ENCODE peak calls at places on chromosomes 4 and X, in eight cellular contexts. Z is DND-41, M is foreskin fibroblast, X is WTC11, R is colonic mucosa, H is progenitor cell of endocrine pancreas, E is HFFc6, T is brain microvascular endothelial cell. Q is an unnamed sample.

GRCh38 chr4:117324851-117325491 is 239.6 kb upstream of the TRAM1L1 start:
- DNase-seq in Z (no peak), M (peak; percentile 30), X (no peak), R (no peak), H (no peak), E (no peak), T (peak; percentile 87), Q (peak; percentile 53)

GRCh38 chrX:64176876-64177275 is 28.6 kb downstream of the AMER1 start:
- DNase-seq in Z (no peak), M (no peak), X (no peak), R (no peak), H (no peak), E (no peak), T (no peak), Q (no peak)

GRCh38 chrX:54043696-54044125 is 562 bp downstream of the PHF8 start:
- DNase-seq in Z (peak; percentile 40), M (peak; percentile 19), X (peak; percentile 54), R (peak; percentile 36), H (peak; percentile 21), E (no peak), T (no peak), Q (peak; percentile 39)

GRCh38 chrX:1468250-1468772 is 15.6 kb upstream of the ASMTL start:
- DNase-seq in Z (peak; percentile 87), M (peak; percentile 44), X (no peak), R (peak; percentile 21), H (peak; percentile 4), E (peak; percentile 59), T (no peak), Q (peak; percentile 37)

GRCh38 chr4:70113656-70114055 is 40.4 kb upstream of the PRR27 start:
- DNase-seq in Z (no peak), M (no peak), X (no peak), R (no peak), H (no peak), E (no peak), T (no peak), Q (no peak)

GRCh38 chr4:182023469-182023868 is 219.7 kb upstream of the TENM3 start:
- DNase-seq in Z (no peak), M (no peak), X (no peak), R (no peak), H (no peak), E (no peak), T (no peak), Q (no peak)

GRCh38 chr4:102629686-102630085 is 128.5 kb downstream of the NFKB1 start:
- DNase-seq in Z (no peak), M (no peak), X (no peak), R (no peak), H (no peak), E (no peak), T (no peak), Q (no peak)

GRCh38 chr4:7252051-7252450 is 59.7 kb downstream of the SORCS2 start:
- DNase-seq in Z (no peak), M (no peak), X (no peak), R (no peak), H (no peak), E (no peak), T (no peak), Q (no peak)

GRCh38 chr4:128379860-128380259 is 92.2 kb upstream of the PGRMC2 start:
- DNase-seq in Z (peak; percentile 17), M (no peak), X (peak; percentile 56), R (no peak), H (no peak), E (peak; percentile 36), T (peak; percentile 14), Q (peak; percentile 55)

GRCh38 chr4:7859350-7859749 is 80.3 kb downstream of the AFAP1 start:
- DNase-seq in Z (no peak), M (no peak), X (no peak), R (no peak), H (no peak), E (no peak), T (no peak), Q (no peak)

GRCh38 chr4:37726666-37727065 is 40.5 kb upstream of the RELL1 start:
- DNase-seq in Z (no peak), M (peak; percentile 47), X (no peak), R (no peak), H (no peak), E (peak; percentile 15), T (peak; percentile 64), Q (no peak)

GRCh38 chr4:188008377-188008776 is 12.8 kb downstream of the ZFP42 start:
- DNase-seq in Z (no peak), M (peak; percentile 5), X (no peak), R (no peak), H (no peak), E (peak; percentile 61), T (peak; percentile 97), Q (no peak)

GRCh38 chr4:181687116-181687515 is 556.1 kb upstream of the TENM3 start:
- DNase-seq in Z (no peak), M (no peak), X (no peak), R (no peak), H (no peak), E (no peak), T (no peak), Q (no peak)

GRCh38 chr4:8353912-8354453 is 84.4 kb downstream of the HTRA3 start:
- DNase-seq in Z (peak; percentile 67), M (peak; percentile 34), X (no peak), R (no peak), H (no peak), E (no peak), T (peak; percentile 82), Q (no peak)

GRCh38 chr4:4392501-4393183 is 5.7 kb downstream of the NSG1 start:
- DNase-seq in Z (no peak), M (no peak), X (no peak), R (no peak), H (no peak), E (no peak), T (no peak), Q (no peak)

GRCh38 chrX:131729295-131729694 is 185.4 kb downstream of the OR13H1 start:
- DNase-seq in Z (no peak), M (no peak), X (no peak), R (peak; percentile 89), H (no peak), E (no peak), T (peak; percentile 77), Q (no peak)
- TF ChIP-seq CTCF in Z (no peak), M (no peak), X (no peak), R (no peak), H (no peak), E (no peak), T (peak; percentile 53), Q (no peak)

GRCh38 chrX:115946059-115946458 is 224.5 kb upstream of the AGTR2 start:
- DNase-seq in Z (no peak), M (no peak), X (no peak), R (no peak), H (no peak), E (no peak), T (no peak), Q (no peak)
- TF ChIP-seq CTCF in Z (no peak), M (no peak), X (no peak), R (no peak), H (no peak), E (no peak), T (no peak), Q (no peak)

GRCh38 chrX:131812847-131813825 is 210.0 kb upstream of the STK26 start:
- DNase-seq in Z (peak; percentile 56), M (peak; percentile 26), X (no peak), R (peak; percentile 81), H (no peak), E (no peak), T (peak; percentile 58), Q (no peak)
- TF ChIP-seq CTCF in Z (no peak), M (peak; percentile 19), X (no peak), R (peak; percentile 22), H (no peak), E (peak; percentile 39), T (peak; percentile 54), Q (no peak)

DNA sequence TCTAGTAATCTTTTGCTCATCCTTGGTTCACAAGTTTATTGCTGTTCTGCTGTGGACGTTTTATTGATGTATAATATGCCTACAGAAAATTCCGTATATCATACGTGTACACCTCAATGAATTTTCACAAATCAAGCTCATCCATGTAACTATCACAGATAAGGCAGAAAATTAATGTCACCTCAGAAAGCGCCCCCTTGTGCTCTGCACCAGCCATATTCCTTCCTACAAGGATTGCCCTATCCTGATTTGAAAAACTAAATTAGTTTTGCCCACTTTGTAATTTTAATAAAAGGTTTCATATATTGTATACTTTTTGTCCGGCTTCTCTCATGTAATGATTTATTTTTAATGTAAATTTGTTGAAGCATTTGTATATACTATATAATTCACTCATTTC is 390.8 kb downstream of the ADGRL3 start:
- DNase-seq in Z (no peak), M (no peak), X (no peak), R (no peak), H (no peak), E (no peak), T (no peak), Q (no peak)
- TF ChIP-seq CTCF in Z (no peak), M (no peak), X (peak; percentile 30), R (no peak), H (no peak), E (no peak), T (peak; percentile 39), Q (no peak)

DNA sequence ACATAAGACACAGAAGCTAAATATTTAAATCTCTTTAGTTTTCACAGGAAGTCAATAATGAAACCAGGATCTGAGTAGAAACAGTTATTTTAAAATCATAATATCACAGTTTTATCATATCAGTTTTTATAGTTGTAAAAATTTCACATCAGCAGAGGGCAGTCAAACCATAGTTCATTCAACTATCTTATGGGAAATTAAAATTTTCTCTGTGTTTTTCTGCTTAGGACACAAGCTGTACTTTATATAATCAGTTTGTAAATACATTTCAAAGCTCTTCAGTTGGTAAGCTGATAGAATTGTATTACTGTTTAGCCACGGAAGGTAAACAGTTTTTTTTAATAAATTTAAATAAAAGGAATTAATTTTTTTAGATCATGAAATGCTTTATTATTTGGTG is 204.8 kb upstream of the NUDT6 start:
- DNase-seq in Z (no peak), M (no peak), X (no peak), R (no peak), H (no peak), E (peak; percentile 7), T (no peak), Q (no peak)
- TF ChIP-seq CTCF in Z (no peak), M (no peak), X (no peak), R (no peak), H (peak; percentile 39), E (peak; percentile 78), T (no peak), Q (no peak)

DNA sequence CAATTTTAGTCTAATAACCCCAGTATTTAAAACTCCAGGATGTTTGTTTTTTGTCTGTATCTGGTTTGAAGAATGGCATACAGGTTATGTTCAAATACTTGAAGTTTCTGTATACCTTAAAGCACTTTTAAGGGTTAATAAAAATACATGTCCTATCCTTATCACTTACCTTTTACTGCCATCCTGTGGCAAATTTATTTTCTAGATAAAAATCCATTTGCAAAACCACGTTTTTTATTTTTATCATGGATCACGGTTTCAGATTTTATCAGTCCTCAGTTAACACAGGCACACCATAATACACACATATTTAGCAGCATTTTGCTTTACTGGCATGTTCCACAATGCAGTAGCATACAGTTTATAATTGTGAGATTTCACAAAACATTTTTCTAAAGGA is 113.3 kb upstream of the H2AZ1 start:
- DNase-seq in Z (no peak), M (no peak), X (no peak), R (no peak), H (no peak), E (no peak), T (no peak), Q (no peak)
- TF ChIP-seq CTCF in Z (peak; percentile 50), M (no peak), X (no peak), R (no peak), H (no peak), E (peak; percentile 70), T (no peak), Q (no peak)